ENCODE peak calls at places on chromosomes 4 and X, in eight cellular contexts. I, C, K, E, Z, A, T and G are unnamed samples.

GRCh38 chr4:74969507-74970474 is 36.9 kb downstream of the PARM1 start:
- DNase-seq in C (peak), E (peak), A (no peak), Z (no peak), K (no peak), T (no peak), I (no peak), G (no peak)

GRCh38 chr4:78517050-78517652 is 34.4 kb upstream of the ANXA3 start:
- DNase-seq in I (peak), A (no peak), E (peak), C (no peak), Z (no peak), T (peak), K (peak), G (no peak)

GRCh38 chrX:119272882-119273806 is 37.1 kb downstream of the PGRMC1 start:
- DNase-seq in C (peak), Z (peak), K (peak), A (peak), T (peak), I (peak), E (peak), G (no peak)

GRCh38 chr4:110742148-110742547 is 119.3 kb upstream of the PITX2 start:
- DNase-seq in C (no peak), K (no peak), I (no peak), A (no peak), Z (no peak), T (no peak), E (no peak), G (no peak)

GRCh38 chr4:3160325-3160915 is 85.9 kb downstream of the HTT start:
- DNase-seq in K (no peak), I (no peak), A (no peak), T (no peak), Z (no peak), E (no peak), C (no peak), G (no peak)

GRCh38 chr4:145938618-145939177 is at the start of gene ZNF827:
- DNase-seq in I (peak), C (peak), A (peak), K (peak), T (peak), E (peak), Z (peak), G (no peak)

GRCh38 chrX:46929439-46930018 is 17.3 kb downstream of the JADE3 start:
- DNase-seq in K (no peak), I (no peak), A (no peak), T (no peak), E (no peak), C (no peak), Z (no peak), G (no peak)

GRCh38 chr4:186653973-186654372 is 69.7 kb downstream of the FAT1 start:
- DNase-seq in C (no peak), A (no peak), Z (no peak), K (no peak), T (no peak), E (no peak), I (no peak), G (no peak)

GRCh38 chr4:23613782-23614181 is 276.1 kb downstream of the PPARGC1A start:
- DNase-seq in E (no peak), I (no peak), C (no peak), Z (no peak), K (no peak), T (peak), A (no peak), G (no peak)

GRCh38 chrX:41471786-41472185 is 24.6 kb downstream of the NYX start:
- DNase-seq in K (no peak), I (no peak), T (no peak), A (no peak), Z (no peak), C (no peak), E (no peak), G (no peak)

GRCh38 chr4:55437356-55437796 is 41.6 kb downstream of the TMEM165 start:
- DNase-seq in Z (no peak), A (no peak), K (no peak), T (peak), C (no peak), I (no peak), E (no peak), G (no peak)

GRCh38 chr4:101277661-101278060 is 69.7 kb downstream of the PPP3CA start:
- DNase-seq in T (no peak), A (no peak), E (no peak), K (no peak), C (no peak), I (no peak), Z (no peak), G (no peak)

GRCh38 chrX:135295238-135295943 is 13.9 kb upstream of the ETDC start:
- DNase-seq in T (peak), Z (peak), I (peak), A (peak), E (peak), C (peak), K (peak), G (no peak)

GRCh38 chr4:124279741-124280140 is 432.8 kb downstream of the ANKRD50 start:
- DNase-seq in E (no peak), T (no peak), C (no peak), A (no peak), Z (no peak), K (peak), I (peak), G (no peak)

GRCh38 chrX:123859409-123859827 is 435 bp upstream of the XIAP start:
- DNase-seq in C (no peak), Z (no peak), K (peak), T (peak), E (no peak), I (peak), A (no peak), G (no peak)

GRCh38 chrX:39253551-39253950 is 452.3 kb downstream of the MID1IP1 start:
- DNase-seq in A (no peak), Z (no peak), K (no peak), T (no peak), C (no peak), I (no peak), E (no peak), G (no peak)

GRCh38 chrX:57156397-57157049 is 19.3 kb upstream of the SPIN2A start:
- DNase-seq in E (peak), Z (no peak), K (peak), A (no peak), C (peak), T (peak), I (peak), G (no peak)

GRCh38 chr4:135281230-135281629 is 1079.6 kb upstream of the PABPC4L start:
- DNase-seq in C (no peak), Z (no peak), E (no peak), A (no peak), K (no peak), I (no peak), T (no peak), G (no peak)

GRCh38 chrX:68842781-68843581 is 14.2 kb downstream of the EFNB1 start:
- DNase-seq in Z (no peak), A (no peak), I (no peak), K (no peak), C (no peak), E (no peak), T (peak), G (no peak)

GRCh38 chrX:100673397-100673953 is 29.5 kb downstream of the SRPX2 start:
- DNase-seq in I (no peak), E (no peak), A (no peak), T (no peak), Z (no peak), C (no peak), K (no peak), G (no peak)

GRCh38 chr4:183241322-183241640 is 78.8 kb downstream of the CLDN22 start:
- DNase-seq in Z (no peak), C (no peak), K (no peak), I (no peak), T (no peak), E (no peak), A (no peak), G (no peak)

GRCh38 chr4:152515678-152516077 is 20.2 kb downstream of the FBXW7 start:
- DNase-seq in I (no peak), E (no peak), T (no peak), Z (no peak), A (no peak), K (no peak), C (no peak), G (no peak)

GRCh38 chr4:158644755-158645154 is 26.9 kb downstream of the C4orf46 start:
- DNase-seq in C (no peak), T (no peak), I (no peak), A (no peak), K (no peak), E (no peak), Z (no peak), G (no peak)

GRCh38 chr4:15851969-15852368 is 73.8 kb downstream of the CD38 start:
- DNase-seq in T (no peak), C (no peak), Z (no peak), A (no peak), K (no peak), E (no peak), I (no peak), G (no peak)

GRCh38 chrX:107823456-107823855 is 2.2 kb upstream of the MID2 start:
- DNase-seq in I (no peak), Z (no peak), C (no peak), T (no peak), K (no peak), E (no peak), A (no peak), G (no peak)

GRCh38 chr4:118682928-118683327 is 2.3 kb upstream of the METTL14 start:
- DNase-seq in I (no peak), K (no peak), T (no peak), C (no peak), A (no peak), E (peak), Z (no peak), G (no peak)

GRCh38 chr4:891747-892146 is 40.4 kb downstream of the GAK start:
- DNase-seq in C (no peak), K (no peak), T (no peak), A (no peak), E (peak), I (no peak), Z (no peak), G (no peak)

GRCh38 chr4:41819621-41820020 is 71.1 kb upstream of the PHOX2B start:
- DNase-seq in I (no peak), Z (no peak), E (no peak), A (no peak), C (no peak), K (no peak), T (no peak), G (no peak)

GRCh38 chr4:106690487-106690886 is 321.9 kb upstream of the GIMD1 start:
- DNase-seq in C (no peak), I (no peak), K (no peak), A (no peak), Z (no peak), E (no peak), T (no peak), G (no peak)

GRCh38 chrX:26845051-26845450 is 618.1 kb downstream of the PPP4R3C start:
- DNase-seq in Z (no peak), E (no peak), A (no peak), K (no peak), I (no peak), T (no peak), C (no peak), G (no peak)

GRCh38 chrX:44071847-44072545 is 98.8 kb upstream of the NDP start:
- DNase-seq in Z (no peak), T (no peak), I (no peak), A (no peak), E (no peak), K (no peak), C (no peak), G (no peak)

GRCh38 chrX:23578079-23578478 is 89.2 kb upstream of the PRDX4 start:
- DNase-seq in Z (no peak), C (no peak), I (no peak), K (no peak), T (no peak), A (no peak), E (no peak), G (no peak)

GRCh38 chrX:75045369-75045768 is 110.7 kb downstream of the ABCB7 start:
- DNase-seq in C (no peak), E (no peak), I (no peak), K (no peak), Z (no peak), A (no peak), T (no peak), G (no peak)

GRCh38 chr4:142331646-142332045 is 514.5 kb downstream of the INPP4B start:
- DNase-seq in I (no peak), C (no peak), Z (no peak), E (no peak), K (no peak), A (no peak), T (no peak), G (no peak)

GRCh38 chr4:8112036-8112576 is 46.5 kb downstream of the ABLIM2 start:
- DNase-seq in T (no peak), E (no peak), C (no peak), I (peak), A (no peak), Z (no peak), K (no peak), G (no peak)

GRCh38 chr4:48546336-48546735 is 56.3 kb downstream of the ZAR1 start:
- DNase-seq in Z (no peak), T (no peak), C (no peak), E (peak), A (no peak), I (no peak), K (peak), G (no peak)

GRCh38 chrX:129678176-129678880 is 23.6 kb upstream of the APLN start:
- DNase-seq in C (peak), I (peak), T (peak), K (no peak), E (no peak), Z (peak), A (peak), G (peak)

GRCh38 chr4:101142259-101142658 is 205.1 kb downstream of the PPP3CA start:
- DNase-seq in C (no peak), I (no peak), K (no peak), Z (no peak), T (no peak), A (no peak), E (no peak), G (no peak)